ENCODE peak calls at places on chromosomes 13 and 19, in seven cellular contexts. One of them, this sample, is unnamed.

GRCh38 chr19:46704379-46705076 is 12.4 kb downstream of the PRKD2 start:
- DNase-seq in H9: peak; percentile 88
- DNase-seq in mesendoderm: peak; percentile 72
- DNase-seq in neuronal stem cell: no peak
- DNase-seq in H1: no peak
- DNase-seq in trophoblast cell: peak; percentile 59
- DNase-seq in mesenchymal stem cell: peak; percentile 48
- DNase-seq in this sample: no peak

GRCh38 chr19:13827656-13828055 is 32.4 kb downstream of the ZSWIM4 start:
- DNase-seq in H9: peak; percentile 84
- DNase-seq in mesendoderm: peak; percentile 71
- DNase-seq in neuronal stem cell: no peak
- DNase-seq in H1: no peak
- DNase-seq in trophoblast cell: no peak
- DNase-seq in mesenchymal stem cell: peak; percentile 66
- DNase-seq in this sample: no peak

GRCh38 chr13:27379694-27380596 is 44.5 kb upstream of the GTF3A start:
- DNase-seq in H9: peak; percentile 88
- DNase-seq in mesendoderm: peak; percentile 92
- DNase-seq in neuronal stem cell: peak; percentile 69
- DNase-seq in H1: peak; percentile 78
- DNase-seq in trophoblast cell: peak; percentile 46
- DNase-seq in mesenchymal stem cell: peak; percentile 67
- DNase-seq in this sample: peak; percentile 35

GRCh38 chr13:46712524-46712923 is 84.4 kb downstream of the ESD start:
- DNase-seq in H9: no peak
- DNase-seq in mesendoderm: peak; percentile 25
- DNase-seq in neuronal stem cell: no peak
- DNase-seq in H1: no peak
- DNase-seq in trophoblast cell: no peak
- DNase-seq in mesenchymal stem cell: no peak
- DNase-seq in this sample: no peak

GRCh38 chr13:37495046-37495445 is 103.5 kb downstream of the POSTN start:
- DNase-seq in H9: no peak
- DNase-seq in mesendoderm: no peak
- DNase-seq in neuronal stem cell: no peak
- DNase-seq in H1: no peak
- DNase-seq in trophoblast cell: no peak
- DNase-seq in mesenchymal stem cell: no peak
- DNase-seq in this sample: peak; percentile 10

GRCh38 chr19:54352041-54352440 is 12.7 kb downstream of the LAIR1 start:
- DNase-seq in H9: no peak
- DNase-seq in mesendoderm: no peak
- DNase-seq in neuronal stem cell: no peak
- DNase-seq in H1: no peak
- DNase-seq in trophoblast cell: no peak
- DNase-seq in mesenchymal stem cell: no peak
- DNase-seq in this sample: no peak

GRCh38 chr19:7247160-7247559 is 47.1 kb downstream of the INSR start:
- DNase-seq in H9: no peak
- DNase-seq in mesendoderm: no peak
- DNase-seq in neuronal stem cell: no peak
- DNase-seq in H1: no peak
- DNase-seq in trophoblast cell: no peak
- DNase-seq in mesenchymal stem cell: no peak
- DNase-seq in this sample: no peak

GRCh38 chr19:49472936-49473335 is 1.1 kb upstream of the FLT3LG start:
- DNase-seq in H9: no peak
- DNase-seq in mesendoderm: no peak
- DNase-seq in neuronal stem cell: no peak
- DNase-seq in H1: no peak
- DNase-seq in trophoblast cell: no peak
- DNase-seq in mesenchymal stem cell: no peak
- DNase-seq in this sample: no peak

GRCh38 chr13:79799049-79799448 is 318.1 kb downstream of the NDFIP2 start:
- DNase-seq in H9: no peak
- DNase-seq in mesendoderm: no peak
- DNase-seq in neuronal stem cell: no peak
- DNase-seq in H1: no peak
- DNase-seq in trophoblast cell: no peak
- DNase-seq in mesenchymal stem cell: peak; percentile 47
- DNase-seq in this sample: no peak

DNA sequence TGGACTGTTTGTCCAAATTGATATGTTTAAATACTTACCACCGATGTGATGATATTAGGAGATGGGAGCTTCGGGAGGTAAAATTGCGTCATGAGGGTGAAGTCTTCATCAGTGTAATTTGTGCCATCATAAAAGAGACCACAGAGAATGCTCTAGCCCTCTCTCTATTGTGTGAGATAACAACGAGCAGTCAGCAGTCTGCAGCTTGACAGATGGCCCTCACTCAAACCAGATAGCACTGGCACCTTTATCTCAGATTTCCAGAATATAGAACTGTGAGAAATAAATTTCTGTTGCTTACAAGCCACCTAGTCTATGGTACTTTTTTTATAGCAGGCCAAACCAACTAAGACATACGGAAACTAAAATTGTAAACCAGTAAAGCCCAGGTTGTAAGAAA is 1718.9 kb upstream of the MIR17HG start:
- DNase-seq in H9: no peak
- DNase-seq in mesendoderm: no peak
- DNase-seq in neuronal stem cell: no peak
- DNase-seq in H1: no peak
- DNase-seq in trophoblast cell: no peak
- DNase-seq in mesenchymal stem cell: no peak
- DNase-seq in this sample: no peak
- H2BK120ac ChIP-seq in H9: no peak overlapping the region
- H2BK120ac ChIP-seq in mesendoderm: no peak overlapping the region
- H2BK120ac ChIP-seq in neuronal stem cell: no peak overlapping the region
- H2BK120ac ChIP-seq in H1: no peak overlapping the region
- H2BK120ac ChIP-seq in trophoblast cell: no peak overlapping the region
- H2BK120ac ChIP-seq in mesenchymal stem cell: no peak overlapping the region
- H2BK120ac ChIP-seq in this sample: no peak overlapping the region

DNA sequence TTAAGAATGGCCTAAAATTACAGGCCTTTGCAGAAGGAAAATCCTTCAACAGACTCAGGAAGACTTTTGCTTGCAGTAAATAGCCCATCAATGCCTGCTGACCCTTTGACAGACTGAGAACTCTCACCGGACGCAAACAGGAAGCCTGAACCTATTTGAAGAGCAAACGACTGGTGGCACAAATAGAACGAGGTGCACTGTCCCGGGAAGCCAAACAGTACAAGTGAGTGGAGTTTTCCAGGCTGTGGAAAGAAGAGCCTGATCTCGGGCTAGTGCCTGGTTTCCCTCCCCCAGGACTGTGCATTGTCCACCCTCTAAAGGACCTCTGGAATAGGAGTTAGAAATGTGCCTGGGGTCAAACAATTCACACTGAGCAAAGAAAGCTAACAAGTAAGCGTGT is 165.5 kb downstream of the FGF14 start:
- DNase-seq in H9: no peak
- DNase-seq in mesendoderm: no peak
- DNase-seq in neuronal stem cell: no peak
- DNase-seq in H1: no peak
- DNase-seq in trophoblast cell: no peak
- DNase-seq in mesenchymal stem cell: no peak
- DNase-seq in this sample: no peak
- H2BK120ac ChIP-seq in H9: no peak overlapping the region
- H2BK120ac ChIP-seq in mesendoderm: no peak overlapping the region
- H2BK120ac ChIP-seq in neuronal stem cell: no peak overlapping the region
- H2BK120ac ChIP-seq in H1: no peak overlapping the region
- H2BK120ac ChIP-seq in trophoblast cell: no peak overlapping the region
- H2BK120ac ChIP-seq in mesenchymal stem cell: no peak overlapping the region
- H2BK120ac ChIP-seq in this sample: no peak overlapping the region

GRCh38 chr19:35787227-35787799 is 11.9 kb downstream of the ARHGAP33 start:
- DNase-seq in H9: no peak
- DNase-seq in mesendoderm: no peak
- DNase-seq in neuronal stem cell: no peak
- DNase-seq in H1: no peak
- DNase-seq in trophoblast cell: no peak
- DNase-seq in mesenchymal stem cell: no peak
- DNase-seq in this sample: no peak
- H2BK120ac ChIP-seq in H9: no peak overlapping the region
- H2BK120ac ChIP-seq in mesendoderm: no peak overlapping the region
- H2BK120ac ChIP-seq in neuronal stem cell: no peak overlapping the region
- H2BK120ac ChIP-seq in H1: no peak overlapping the region
- H2BK120ac ChIP-seq in trophoblast cell: no peak overlapping the region
- H2BK120ac ChIP-seq in mesenchymal stem cell: no peak overlapping the region
- H2BK120ac ChIP-seq in this sample: no peak overlapping the region

DNA sequence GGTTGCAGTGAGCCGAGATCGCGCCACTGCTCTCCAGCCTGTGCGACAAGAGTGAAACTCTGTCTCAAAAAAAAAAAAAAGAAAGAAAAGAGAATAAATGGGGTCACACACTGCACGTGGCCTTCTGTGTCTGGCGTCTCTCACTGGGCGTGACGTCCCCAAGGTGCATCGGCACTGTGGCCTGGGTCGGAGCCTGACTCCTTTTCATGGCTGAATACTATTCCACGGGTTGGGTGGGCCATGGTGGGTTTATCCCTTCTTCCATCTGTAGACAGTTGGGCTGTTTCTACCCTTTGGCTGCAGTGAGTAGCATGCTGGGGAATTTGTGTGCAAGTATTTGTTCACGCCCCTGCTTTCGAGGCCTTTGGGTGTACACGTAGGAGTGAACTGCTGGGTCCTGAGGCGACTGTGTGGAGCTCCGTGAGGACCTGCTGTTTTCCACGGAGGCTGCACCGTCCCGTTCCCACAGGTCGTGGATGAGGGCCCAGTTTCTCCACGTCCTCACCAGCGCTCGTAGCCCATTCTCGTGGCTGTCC is 8.3 kb upstream of the MISP start:
- DNase-seq in H9: no peak
- DNase-seq in mesendoderm: no peak
- DNase-seq in neuronal stem cell: no peak
- DNase-seq in H1: no peak
- DNase-seq in trophoblast cell: peak; percentile 50
- DNase-seq in mesenchymal stem cell: no peak
- DNase-seq in this sample: no peak
- H2BK120ac ChIP-seq in H9: no peak overlapping the region
- H2BK120ac ChIP-seq in mesendoderm: no peak overlapping the region
- H2BK120ac ChIP-seq in neuronal stem cell: no peak overlapping the region
- H2BK120ac ChIP-seq in H1: no peak overlapping the region
- H2BK120ac ChIP-seq in trophoblast cell: no peak overlapping the region
- H2BK120ac ChIP-seq in mesenchymal stem cell: no peak overlapping the region
- H2BK120ac ChIP-seq in this sample: no peak overlapping the region

This sample was measured in IMR-90.